ENCODE peak calls at places on chromosomes 5 and 9, in eight cellular contexts. L is IMR-90, N is astrocyte, A is heart right ventricle, E is PC-3, K is astrocyte of the spinal cord, W is AG10803, Q is testis. Z is an unnamed sample.

GRCh38 chr5:61256474-61256873 is 75.6 kb upstream of the ZSWIM6 start:
- DNase-seq in N (no peak), E (peak; percentile 3), Q (no peak), W (no peak), K (peak; percentile 25), A (peak; percentile 66), L (no peak), Z (no peak)

GRCh38 chr5:206406-206805 is 11.5 kb downstream of the CCDC127 start:
- DNase-seq in N (peak; percentile 74), E (no peak), K (peak; percentile 59), A (no peak), W (no peak), Q (no peak), L (peak; percentile 45), Z (no peak)

GRCh38 chr9:34010979-34011378 is 37.7 kb downstream of the UBAP2 start:
- DNase-seq in A (no peak), W (no peak), E (peak; percentile 47), L (no peak), N (no peak), K (no peak), Q (no peak), Z (peak; percentile 33)

GRCh38 chr5:5005351-5005750 is 134.8 kb upstream of the ADAMTS16 start:
- DNase-seq in W (no peak), A (no peak), L (no peak), K (no peak), Q (no peak), E (no peak), N (no peak), Z (peak; percentile 3)

GRCh38 chr5:91556-92263 is at the start of gene PLEKHG4B:
- DNase-seq in L (no peak), Q (peak; percentile 26), A (no peak), E (no peak), K (no peak), W (no peak), N (peak; percentile 14), Z (no peak)

GRCh38 chr5:157518963-157519362 is 56.6 kb downstream of the ADAM19 start:
- DNase-seq in W (no peak), A (no peak), Q (no peak), L (no peak), E (no peak), K (no peak), N (no peak), Z (no peak)

GRCh38 chr5:81657386-81657785 is 93.5 kb downstream of the SSBP2 start:
- DNase-seq in Q (no peak), W (no peak), K (no peak), E (peak; percentile 68), A (no peak), N (no peak), L (no peak), Z (peak; percentile 21)

GRCh38 chr9:104948277-104948676 is 20.3 kb upstream of the ABCA1 start:
- DNase-seq in Q (no peak), K (no peak), W (no peak), E (peak; percentile 72), A (no peak), L (peak; percentile 62), N (no peak), Z (peak; percentile 63)

GRCh38 chr5:110053205-110053604 is 363.5 kb downstream of the MAN2A1 start:
- DNase-seq in E (no peak), A (no peak), L (no peak), N (no peak), Q (no peak), W (no peak), K (no peak), Z (no peak)

GRCh38 chr9:105157178-105157583 is 87.3 kb upstream of the SLC44A1 start:
- DNase-seq in E (peak; percentile 67), L (peak; percentile 77), N (peak; percentile 56), A (peak; percentile 42), K (peak; percentile 78), W (peak; percentile 90), Q (peak; percentile 84), Z (peak; percentile 72)

GRCh38 chr5:100790170-100790665 is 112.9 kb downstream of the ST8SIA4 start:
- DNase-seq in A (no peak), W (no peak), L (no peak), E (peak; percentile 18), Q (no peak), N (no peak), K (no peak), Z (no peak)

GRCh38 chr5:149221326-149221725 is 50.3 kb upstream of the AFAP1L1 start:
- DNase-seq in L (peak; percentile 83), Q (no peak), W (peak; percentile 36), N (peak; percentile 70), A (no peak), K (peak; percentile 68), E (peak; percentile 20), Z (no peak)

GRCh38 chr9:123735376-123735775 is 194.6 kb downstream of the DENND1A start:
- DNase-seq in K (no peak), Q (no peak), N (no peak), W (no peak), E (peak; percentile 17), L (no peak), A (no peak), Z (no peak)

GRCh38 chr5:131167615-131168014 is 2.6 kb upstream of the HINT1 start:
- DNase-seq in E (no peak), W (no peak), N (no peak), A (no peak), L (no peak), Q (no peak), K (no peak), Z (no peak)

GRCh38 chr5:131163315-131164119 is 1.5 kb downstream of the HINT1 start:
- DNase-seq in E (peak; percentile 30), A (no peak), W (peak; percentile 27), K (peak; percentile 46), L (peak; percentile 45), N (peak; percentile 27), Q (no peak), Z (peak; percentile 39)

GRCh38 chr5:131169810-131170539 is 769 bp upstream of the LYRM7 start:
- DNase-seq in N (no peak), L (no peak), A (no peak), E (no peak), K (no peak), Q (no peak), W (no peak), Z (no peak)

GRCh38 chr5:131164161-131164930 is 710 bp downstream of the HINT1 start:
- DNase-seq in L (peak; percentile 84), W (peak; percentile 76), K (peak; percentile 79), Q (peak; percentile 75), A (peak; percentile 64), E (peak; percentile 64), N (peak; percentile 74), Z (peak; percentile 54)

DNA sequence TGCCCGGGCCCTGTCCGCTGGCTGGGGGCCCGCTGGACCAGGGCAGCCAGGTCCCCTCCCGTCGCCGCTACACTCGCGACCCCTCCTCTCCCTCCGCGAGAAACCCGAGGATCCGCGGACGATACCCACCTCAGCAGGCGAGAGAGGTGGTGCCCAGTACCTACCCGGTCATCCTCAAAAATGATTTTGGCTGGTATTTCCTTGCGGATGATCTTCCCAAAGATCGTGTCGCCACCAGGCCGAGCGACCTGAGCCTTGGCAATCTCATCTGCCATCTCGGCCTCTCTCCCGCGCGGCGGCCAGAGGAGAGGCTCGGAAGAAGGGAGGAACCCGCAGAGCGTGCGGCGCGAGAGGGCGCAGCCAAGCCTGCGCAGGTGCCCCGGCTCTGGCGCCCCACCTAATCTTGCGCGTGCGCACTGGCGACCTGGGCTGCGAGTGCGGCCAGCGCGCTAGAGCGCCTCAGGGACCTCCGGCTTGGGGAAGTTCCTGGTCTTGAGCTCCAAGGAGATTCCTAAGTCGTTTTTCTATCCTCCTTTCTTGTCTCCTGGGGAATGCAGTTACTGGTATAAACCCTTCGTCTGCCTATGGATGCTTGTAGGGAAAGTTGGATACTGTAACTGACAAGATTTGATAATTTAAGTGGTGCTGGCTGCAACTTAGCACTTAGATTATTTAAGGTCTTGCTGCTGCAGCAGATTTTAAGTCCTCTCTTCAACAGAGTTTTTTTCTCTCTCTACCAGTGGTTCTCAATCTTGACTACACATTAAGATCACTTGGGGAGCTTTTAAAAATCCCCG is at the start of gene HINT1:
- DNase-seq in W (peak; percentile 80), L (peak; percentile 84), A (peak; percentile 94), Q (peak; percentile 92), E (peak; percentile 92), N (peak; percentile 68), K (peak; percentile 90), Z (peak; percentile 83)
- TF ChIP-seq CTCF in W (peak; percentile 15), L (peak; percentile 23), A (peak; percentile 24), Q (no peak), E (peak; percentile 22), N (no peak), K (peak; percentile 24), Z (peak; percentile 55)

GRCh38 chr9:121954477-121955175 is 138.5 kb downstream of the TTLL11 start:
- DNase-seq in W (peak; percentile 80), E (no peak), K (peak; percentile 83), Q (peak; percentile 96), L (peak; percentile 78), A (peak; percentile 27), N (peak; percentile 83), Z (no peak)
- H3K4me3 ChIP-seq in W (no peak overlapping the region), E (no peak overlapping the region), K (no peak overlapping the region), Q (no peak overlapping the region), L (no peak overlapping the region), A (no peak overlapping the region), N (no peak overlapping the region), Z (no peak overlapping the region)

DNA sequence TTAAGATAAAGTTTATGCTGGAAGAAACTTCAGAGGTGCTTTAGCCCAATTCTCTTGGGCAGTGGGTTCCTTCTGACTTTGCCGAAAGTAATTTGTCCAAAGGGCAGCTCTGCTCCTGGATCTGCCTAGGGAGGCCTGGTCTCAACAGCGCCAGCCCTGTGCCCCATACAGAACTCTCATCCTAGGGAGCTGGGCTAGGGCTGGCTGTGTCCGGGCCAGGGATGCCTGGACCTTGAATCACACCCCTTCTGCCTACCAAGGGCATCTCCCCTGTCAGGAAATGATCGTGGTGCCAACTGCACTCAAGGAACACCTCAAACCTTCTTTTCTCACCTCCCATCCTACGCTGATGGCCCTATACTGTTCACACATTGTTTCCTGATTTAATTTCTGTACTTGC is 37.3 kb upstream of the NFIB start:
- DNase-seq in A (peak; percentile 61), N (no peak), K (no peak), E (no peak), Q (no peak), L (no peak), W (no peak), Z (no peak)
- TF ChIP-seq CTCF in A (no peak), N (no peak), K (no peak), E (no peak), Q (no peak), L (no peak), W (no peak), Z (no peak)

DNA sequence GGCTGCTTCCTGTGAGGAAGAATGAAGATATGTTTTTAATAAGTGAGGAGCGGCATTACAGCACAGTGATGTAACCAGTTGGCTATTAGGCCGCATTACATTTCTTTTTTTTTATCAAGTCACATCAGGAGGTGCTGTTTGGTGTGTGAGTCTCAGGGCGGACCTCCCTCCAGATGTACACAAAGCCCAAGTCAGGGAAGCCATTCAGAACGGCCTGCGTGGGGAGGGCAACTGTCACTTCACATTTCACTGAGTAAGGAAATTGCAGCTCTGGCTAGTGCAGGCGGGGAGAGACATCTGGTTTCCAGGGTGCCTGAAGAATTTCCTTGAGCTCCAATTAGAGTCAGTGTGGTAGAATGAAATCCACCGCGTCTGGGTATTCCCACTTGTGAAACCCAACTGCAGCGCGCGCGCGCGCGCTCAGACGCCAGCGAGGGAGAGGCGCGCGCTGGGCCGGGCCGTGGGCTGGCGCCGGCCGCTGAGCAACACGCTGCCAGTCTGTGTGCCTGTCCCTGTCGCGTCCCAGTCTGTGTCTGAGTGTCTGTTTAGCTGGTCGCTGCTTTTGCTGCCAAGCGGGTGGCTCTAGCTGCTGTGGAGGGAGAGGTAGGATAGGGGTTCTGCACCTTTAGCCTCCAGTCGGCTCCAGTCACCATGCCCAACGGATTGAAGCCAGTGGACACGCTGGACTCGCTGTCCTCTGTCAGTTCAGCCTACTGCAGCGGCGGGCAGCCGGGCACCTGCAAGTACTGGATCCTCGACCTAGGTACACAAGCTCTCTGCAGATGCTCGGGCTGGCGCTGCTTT is 140.8 kb upstream of the OTULINL start:
- DNase-seq in K (peak; percentile 96), L (peak; percentile 97), N (peak; percentile 95), Q (peak; percentile 81), E (no peak), A (peak; percentile 62), W (peak; percentile 98), Z (peak; percentile 62)
- H3K4me3 ChIP-seq in K (peak overlapping the region; percentile 81), L (peak overlapping the region; percentile 15), N (peak overlapping the region; percentile 80), Q (peak overlapping the region; percentile 56), E (no peak overlapping the region), A (no peak overlapping the region), W (peak overlapping the region; percentile 71), Z (peak overlapping the region; percentile 15)

Z was measured in bronchial epithelial cell.